ENCODE peak calls at places on chromosomes 2 and 18, in four cellular contexts. G, A, F and Z are unnamed samples.

GRCh38 chr2:160062283-160063005 is at the start of gene PLA2R1:
- DNase-seq in G (peak; percentile 52), A (peak; percentile 21), F (peak; percentile 84), Z (no peak)

GRCh38 chr18:67509711-67510110 is 6.8 kb downstream of the DSEL start:
- DNase-seq in G (no peak), A (no peak), F (no peak), Z (no peak)

GRCh38 chr18:61922435-61922834 is 29.6 kb upstream of the RNF152 start:
- DNase-seq in G (no peak), A (no peak), F (no peak), Z (no peak)

GRCh38 chr2:19801367-19802087 is 100.3 kb downstream of the TTC32 start:
- DNase-seq in G (peak; percentile 60), A (no peak), F (peak; percentile 98), Z (peak; percentile 90)

GRCh38 chr2:52112141-52112540 is 1080.2 kb upstream of the NRXN1 start:
- DNase-seq in G (no peak), A (no peak), F (no peak), Z (no peak)

GRCh38 chr2:210410542-210410941 is 66.0 kb downstream of the LANCL1 start:
- DNase-seq in G (no peak), A (no peak), F (no peak), Z (no peak)

GRCh38 chr2:48674933-48675332 is 57.3 kb downstream of the GTF2A1L start:
- DNase-seq in G (no peak), A (no peak), F (no peak), Z (no peak)

GRCh38 chr2:7795358-7796199 is 878.4 kb downstream of the RNF144A start:
- DNase-seq in G (no peak), A (peak; percentile 62), F (no peak), Z (no peak)

GRCh38 chr2:169221745-169222369 is 140.5 kb downstream of the LRP2 start:
- DNase-seq in G (no peak), A (peak; percentile 35), F (no peak), Z (no peak)

GRCh38 chr2:222434204-222434603 is 9.9 kb downstream of the SGPP2 start:
- DNase-seq in G (no peak), A (no peak), F (no peak), Z (no peak)

GRCh38 chr2:227378371-227378782 is 729 bp downstream of the TM4SF20 start:
- DNase-seq in G (no peak), A (no peak), F (no peak), Z (no peak)

GRCh38 chr2:218260742-218261423 is at the start of gene GPBAR1:
- DNase-seq in G (no peak), A (no peak), F (peak; percentile 81), Z (no peak)

GRCh38 chr18:48777737-48778111 is 173.0 kb downstream of the SMAD7 start:
- DNase-seq in G (no peak), A (no peak), F (no peak), Z (no peak)

GRCh38 chr2:158729873-158730620 is 65.1 kb upstream of the DAPL1 start:
- DNase-seq in G (no peak), A (no peak), F (no peak), Z (no peak)

GRCh38 chr2:213246665-213247281 is 37.5 kb upstream of the SPAG16 start:
- DNase-seq in G (peak; percentile 24), A (peak; percentile 18), F (no peak), Z (no peak)